ENCODE peak calls at places on chromosomes 2 and 18, in five cellular contexts. I is WTC11, G is RWPE1, V is GM19239, X is T-cell. K is an unnamed sample.

GRCh38 chr2:69177785-69178636 is 165.0 kb downstream of the ANTXR1 start:
- DNase-seq in I (peak), G (peak), V (no peak), X (no peak), K (peak)

GRCh38 chr18:12283256-12283655 is 24.8 kb upstream of the TUBB6 start:
- DNase-seq in I (peak), G (peak), V (no peak), X (no peak), K (no peak)

GRCh38 chr2:219511547-219512325 is 2.5 kb upstream of the ASIC4 start:
- DNase-seq in I (no peak), G (no peak), V (no peak), X (no peak), K (no peak)

GRCh38 chr2:138010890-138011289 is 46.6 kb downstream of the HNMT start:
- DNase-seq in I (no peak), G (no peak), V (no peak), X (no peak), K (no peak)

GRCh38 chr2:162116372-162116771 is 35.7 kb downstream of the GCG start:
- DNase-seq in I (no peak), G (no peak), V (no peak), X (no peak), K (no peak)

GRCh38 chr2:48551548-48551947 is 21.6 kb downstream of the STON1 start:
- DNase-seq in I (no peak), G (no peak), V (no peak), X (no peak), K (no peak)

GRCh38 chr2:219496781-219497494 is 1.8 kb upstream of the GMPPA start:
- DNase-seq in I (peak), G (no peak), V (no peak), X (no peak), K (no peak)

GRCh38 chr2:30492619-30493018 is 45.6 kb downstream of the LCLAT1 start:
- DNase-seq in I (no peak), G (no peak), V (no peak), X (no peak), K (no peak)

GRCh38 chr2:100857915-100858314 is 38.0 kb downstream of the NPAS2 start:
- DNase-seq in I (no peak), G (no peak), V (no peak), X (no peak), K (no peak)

GRCh38 chr2:229193281-229193680 is 77.8 kb downstream of the PID1 start:
- DNase-seq in I (no peak), G (no peak), V (no peak), X (no peak), K (no peak)

GRCh38 chr2:119142822-119143221 is 15.7 kb downstream of the C1QL2 start:
- DNase-seq in I (no peak), G (no peak), V (no peak), X (no peak), K (no peak)

GRCh38 chr2:236997086-236997485 is 88.6 kb upstream of the COPS8 start:
- DNase-seq in I (no peak), G (no peak), V (no peak), X (no peak), K (no peak)

GRCh38 chr2:138115664-138116063 is 151.4 kb downstream of the HNMT start:
- DNase-seq in I (no peak), G (no peak), V (no peak), X (no peak), K (no peak)

GRCh38 chr2:231930601-231931281 is 4.5 kb upstream of the NPPC start:
- DNase-seq in I (no peak), G (no peak), V (no peak), X (no peak), K (peak)

GRCh38 chr2:231597014-231597611 is 4.4 kb downstream of the TEX44 start:
- DNase-seq in I (no peak), G (no peak), V (peak), X (no peak), K (no peak)

GRCh38 chr2:151972176-151973012 is 126.5 kb downstream of the CACNB4 start:
- DNase-seq in I (no peak), G (no peak), V (no peak), X (no peak), K (no peak)

GRCh38 chr2:151544449-151544848 is 134.7 kb downstream of the RIF1 start:
- DNase-seq in I (no peak), G (no peak), V (no peak), X (no peak), K (no peak)

K was measured in ecto neural progenitor cell.